ENCODE peak calls at places on chromosomes 12 and 14, in nine cellular contexts. Q is adrenal gland, X is spleen, D is epithelial cell of esophagus, R is heart left ventricle, Z is breast epithelium, V is dorsolateral prefrontal cortex, T is AG10803, L is fibroblast of pulmonary artery. Y is an unnamed sample.

GRCh38 chr14:104390941-104391901 is 188.3 kb upstream of the C14orf180 start:
- DNase-seq in T (no peak), X (peak), L (no peak), V (peak), Z (peak), D (no peak), R (peak), Q (peak), Y (peak)

GRCh38 chr12:66321433-66321832 is 19.1 kb downstream of the HELB start:
- DNase-seq in T (no peak), Z (no peak), D (peak), L (peak), Q (no peak), X (no peak), R (no peak), V (no peak), Y (no peak)

GRCh38 chr12:754238-754816 is 1.9 kb downstream of the WNK1 start:
- DNase-seq in R (no peak), D (peak), L (peak), Z (no peak), X (no peak), T (no peak), Q (no peak), V (no peak), Y (no peak)

GRCh38 chr12:109084425-109084824 is 8.8 kb downstream of the ALKBH2 start:
- DNase-seq in R (no peak), Z (no peak), D (no peak), V (no peak), T (no peak), X (no peak), L (no peak), Q (no peak), Y (no peak)

GRCh38 chr12:1839956-1840550 is 19.7 kb downstream of the LRTM2 start:
- DNase-seq in L (no peak), D (no peak), X (no peak), Q (no peak), T (no peak), V (no peak), R (no peak), Z (no peak), Y (no peak)

GRCh38 chr14:56490379-56490778 is 89.2 kb upstream of the TMEM260 start:
- DNase-seq in D (peak), V (no peak), Q (no peak), Z (no peak), T (peak), L (peak), R (no peak), X (no peak), Y (no peak)

GRCh38 chr14:67820428-67820881 is 876 bp downstream of the RAD51B start:
- DNase-seq in V (no peak), Z (no peak), R (no peak), T (peak), L (peak), D (peak), Q (no peak), X (no peak), Y (no peak)

GRCh38 chr12:116141110-116141832 is 136.2 kb downstream of the MED13L start:
- DNase-seq in V (no peak), T (no peak), X (no peak), Q (no peak), R (no peak), L (no peak), D (no peak), Z (no peak), Y (no peak)

GRCh38 chr14:52043690-52044089 is 25.2 kb downstream of the NID2 start:
- DNase-seq in V (no peak), D (peak), X (no peak), T (no peak), Q (no peak), R (no peak), L (no peak), Z (no peak), Y (peak)

GRCh38 chr12:110245278-110245868 is 35.7 kb upstream of the ATP2A2 start:
- DNase-seq in X (peak), R (no peak), L (no peak), V (no peak), D (peak), T (no peak), Q (peak), Z (no peak), Y (peak)

GRCh38 chr14:37550511-37550910 is 44.5 kb downstream of the FOXA1 start:
- DNase-seq in V (no peak), R (no peak), T (peak), X (no peak), D (no peak), Z (no peak), L (peak), Q (no peak), Y (no peak)

GRCh38 chr12:117985182-117985581 is 16.4 kb upstream of the KSR2 start:
- DNase-seq in D (no peak), Z (no peak), V (no peak), R (no peak), X (no peak), L (no peak), Q (no peak), T (peak), Y (no peak)

GRCh38 chr12:102023343-102023930 is 38.4 kb downstream of the WASHC3 start:
- DNase-seq in D (no peak), T (peak), L (peak), V (no peak), Z (no peak), R (no peak), X (no peak), Q (no peak), Y (no peak)

GRCh38 chr14:54173782-54174181 is 217.2 kb upstream of the BMP4 start:
- DNase-seq in Z (no peak), Q (no peak), D (no peak), X (no peak), L (no peak), V (no peak), R (no peak), T (peak), Y (no peak)

DNA sequence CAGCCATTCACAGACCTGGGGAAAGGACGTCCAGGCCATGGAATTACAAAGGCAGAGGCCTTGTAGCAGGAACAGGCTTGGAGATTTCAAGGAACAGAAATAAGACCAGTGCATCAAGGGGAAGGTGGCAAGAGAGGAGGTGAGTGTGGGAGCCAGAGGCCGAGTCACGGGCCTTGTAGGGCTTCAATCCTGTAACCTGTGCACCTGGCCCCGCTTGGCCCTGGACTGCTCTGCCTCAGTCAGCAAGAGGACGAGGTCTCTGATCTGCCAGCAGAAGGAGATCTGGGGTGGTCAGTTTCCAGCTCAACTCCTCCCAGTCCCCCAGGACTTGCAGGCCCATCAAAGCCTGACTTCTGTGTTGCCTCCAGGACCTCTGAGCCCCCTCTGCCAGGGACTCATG is 200.8 kb downstream of the VRK1 start:
- DNase-seq in X (no peak), T (no peak), R (no peak), Z (no peak), D (no peak), Q (no peak), V (no peak), L (no peak), Y (no peak)
- H3K4me3 ChIP-seq in X (no peak), T (no peak), R (no peak), Z (no peak), D (no peak), Q (no peak), V (no peak), L (no peak), Y (no peak)

GRCh38 chr12:50803230-50803629 is 39.3 kb downstream of the ATF1 start:
- DNase-seq in Q (no peak), L (no peak), T (no peak), X (no peak), D (no peak), V (no peak), Z (no peak), R (no peak), Y (no peak)
- H3K4me3 ChIP-seq in Q (no peak), L (no peak), T (no peak), X (no peak), D (no peak), V (no peak), Z (no peak), R (no peak), Y (no peak)

GRCh38 chr14:50321009-50321660 is 9.0 kb downstream of the DMAC2L start:
- DNase-seq in T (peak), X (no peak), L (peak), Q (peak), V (peak), Z (no peak), R (peak), D (peak), Y (peak)
- H3K4me3 ChIP-seq in T (peak), X (no peak), L (peak), Q (peak), V (peak), Z (peak), R (no peak), D (peak), Y (peak)

GRCh38 chr12:53383258-53383657 is 3.3 kb downstream of the SP1 start:
- DNase-seq in D (peak), L (no peak), T (no peak), V (no peak), Q (no peak), X (peak), Z (no peak), R (no peak), Y (no peak)
- H3K4me3 ChIP-seq in D (peak), L (peak), T (peak), V (no peak), Q (peak), X (peak), Z (peak), R (no peak), Y (peak)

GRCh38 chr12:70246580-70246979 is 3.3 kb downstream of the CNOT2 start:
- DNase-seq in L (no peak), Z (no peak), V (no peak), Q (no peak), D (no peak), R (no peak), T (peak), X (no peak), Y (no peak)
- H3K4me3 ChIP-seq in L (no peak), Z (no peak), V (no peak), Q (no peak), D (no peak), R (no peak), T (no peak), X (no peak), Y (no peak)

GRCh38 chr14:75714993-75715392 is 53.9 kb downstream of the TTLL5 start:
- DNase-seq in Q (no peak), L (no peak), T (no peak), X (no peak), R (no peak), V (no peak), D (no peak), Z (no peak), Y (no peak)

GRCh38 chr14:75711796-75712211 is 50.8 kb downstream of the TTLL5 start:
- DNase-seq in Q (peak), D (peak), Z (peak), R (peak), T (peak), V (peak), L (peak), X (no peak), Y (peak)

GRCh38 chr14:75709207-75709812 is 48.3 kb downstream of the TTLL5 start:
- DNase-seq in Z (peak), V (peak), D (peak), L (peak), T (peak), Q (peak), X (no peak), R (peak), Y (peak)

GRCh38 chr14:75715926-75716780 is 55.1 kb downstream of the TTLL5 start:
- DNase-seq in D (peak), Z (no peak), T (peak), R (no peak), V (no peak), L (no peak), X (no peak), Q (no peak), Y (no peak)

GRCh38 chr14:75711134-75711795 is 50.2 kb downstream of the TTLL5 start:
- DNase-seq in Q (peak), Z (no peak), D (peak), X (no peak), R (peak), L (peak), V (peak), T (peak), Y (peak)
- H3K4me3 ChIP-seq in Q (no peak), Z (peak), D (no peak), X (no peak), R (no peak), L (no peak), V (no peak), T (no peak), Y (no peak)

DNA sequence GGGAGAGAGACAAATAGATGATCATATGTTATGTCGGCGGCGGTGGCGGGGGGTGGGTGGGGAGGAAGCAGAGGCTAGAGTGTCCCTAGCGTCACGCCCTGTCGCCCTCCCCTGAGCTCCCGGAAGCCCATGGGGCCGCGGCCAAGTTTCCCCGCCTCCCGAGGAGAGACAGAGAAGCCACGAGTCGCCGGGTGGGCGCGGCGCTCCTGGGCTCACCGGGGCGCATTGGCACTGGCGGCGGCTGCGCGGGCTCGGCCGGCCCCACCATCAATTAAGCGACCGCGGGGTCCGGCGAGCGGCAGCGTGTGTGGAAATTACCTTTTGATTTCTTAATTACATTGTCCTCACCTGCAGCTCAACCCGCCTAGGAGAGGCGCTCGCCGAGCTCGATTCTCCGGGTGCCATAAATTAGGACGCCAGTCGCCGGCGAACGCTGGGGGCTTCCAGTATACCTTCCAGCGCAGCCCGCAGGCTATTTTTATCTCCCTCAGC is 119.9 kb upstream of the LHX5 start:
- DNase-seq in R (no peak), X (peak), T (no peak), D (no peak), L (no peak), V (no peak), Z (no peak), Q (no peak), Y (no peak)
- H3K4me3 ChIP-seq in R (no peak), X (no peak), T (no peak), D (no peak), L (no peak), V (no peak), Z (no peak), Q (no peak), Y (peak)